ENCODE peak calls at places on chromosomes 4 and X, in six cellular contexts. P is stimulated activated CD8-positive, alpha-beta memory T cell treated with anti-CD3 and anti-CD28 coated beads, Interleukin-4, amount 100 ng/mL, for 4 hours; G is heart right ventricle; C is substantia nigra; F is endodermal cell; Z is lung. L is an unnamed sample.
A peak's percentile ranks its signal among the peaks of the same experiment; 100 is the strongest.

GRCh38 chrX:11336201-11336600 is 43.0 kb downstream of the AMELX start:
- DNase-seq in P (no peak), G (no peak), F (no peak), Z (no peak), C (no peak), L (no peak)

GRCh38 chr4:76683154-76683553 is 214.8 kb downstream of the SOWAHB start:
- DNase-seq in C (no peak), Z (no peak), F (no peak), P (no peak), G (no peak), L (no peak)

GRCh38 chr4:40140206-40140605 is 56.6 kb upstream of the RHOH start:
- DNase-seq in G (no peak), F (no peak), C (no peak), Z (no peak), P (no peak), L (no peak)

GRCh38 chrX:45771560-45772340 is 571.1 kb upstream of the DIPK2B start:
- DNase-seq in P (no peak), G (peak; percentile 7), F (no peak), C (no peak), Z (no peak), L (no peak)

GRCh38 chrX:1248381-1249061 is 20.1 kb upstream of the CSF2RA start:
- DNase-seq in F (peak; percentile 96), Z (no peak), P (no peak), C (no peak), G (no peak), L (no peak)

GRCh38 chrX:138034136-138034535 is 468.2 kb downstream of the ZIC3 start:
- DNase-seq in P (no peak), Z (no peak), G (no peak), C (no peak), F (no peak), L (no peak)

GRCh38 chrX:126238220-126238619 is 72.1 kb upstream of the DCAF12L2 start:
- DNase-seq in C (no peak), F (no peak), G (no peak), P (no peak), Z (no peak), L (no peak)

GRCh38 chr4:25485104-25485503 is 108.0 kb downstream of the ANAPC4 start:
- DNase-seq in P (no peak), Z (no peak), C (no peak), G (no peak), F (no peak), L (no peak)

GRCh38 chrX:46407753-46408130 is 137.5 kb downstream of the ZNF674 start:
- DNase-seq in C (no peak), G (no peak), Z (no peak), F (no peak), P (no peak), L (no peak)

GRCh38 chr4:140635606-140636005 is 66.8 kb upstream of the UCP1 start:
- DNase-seq in C (no peak), P (no peak), G (no peak), F (peak; percentile 78), Z (no peak), L (no peak)

GRCh38 chr4:5162909-5163508 is 111.7 kb downstream of the STK32B start:
- DNase-seq in P (no peak), C (no peak), F (no peak), Z (no peak), G (no peak), L (no peak)

GRCh38 chr4:163810757-163811156 is 316.3 kb downstream of the TMA16 start:
- DNase-seq in G (no peak), P (no peak), Z (no peak), C (no peak), F (no peak), L (no peak)

GRCh38 chrX:3520458-3520857 is 174.0 kb upstream of the MXRA5 start:
- DNase-seq in Z (no peak), P (no peak), C (no peak), F (no peak), G (no peak), L (no peak)

GRCh38 chr4:140286503-140286902 is 86.9 kb upstream of the SCOC start:
- DNase-seq in C (no peak), Z (no peak), G (no peak), P (no peak), F (no peak), L (no peak)

GRCh38 chrX:108132034-108132433 is 40.5 kb downstream of the ATG4A start:
- DNase-seq in C (no peak), Z (no peak), G (no peak), F (no peak), P (no peak), L (no peak)

GRCh38 chr4:111494471-111494870 is 650.8 kb upstream of the FAM241A start:
- DNase-seq in P (no peak), G (no peak), C (no peak), F (no peak), Z (no peak), L (no peak)

L was measured in hippocampal formation.